ENCODE peak calls at places on chromosomes 1 and 21, in four cellular contexts. N, E, C and T are unnamed samples.
A peak's percentile ranks its signal among the peaks of the same experiment; 100 is the strongest.

GRCh38 chr1:245512980-245513578 is 358.3 kb downstream of the KIF26B start:
- DNase-seq in N (no peak), C (no peak), E (no peak), T (no peak)

GRCh38 chr1:6419397-6419802 is 319 bp downstream of the HES2 start:
- DNase-seq in N (no peak), E (no peak), C (no peak), T (no peak)

GRCh38 chr1:166182281-166182680 is 15.5 kb upstream of the FAM78B start:
- DNase-seq in C (no peak), E (no peak), N (no peak), T (no peak)

GRCh38 chr1:178684542-178685000 is 40.5 kb upstream of the RALGPS2 start:
- DNase-seq in C (peak; percentile 65), E (no peak), N (no peak), T (peak; percentile 56)

GRCh38 chr1:62530516-62531154 is 66.7 kb upstream of the ANGPTL3 start:
- DNase-seq in E (peak; percentile 64), N (peak; percentile 28), C (no peak), T (no peak)

GRCh38 chr1:2290595-2291510 is 62.7 kb downstream of the SKI start:
- DNase-seq in N (peak; percentile 88), E (no peak), C (no peak), T (no peak)

GRCh38 chr1:109466440-109467300 is at the start of gene SYPL2:
- DNase-seq in C (no peak), N (peak; percentile 67), E (peak; percentile 35), T (no peak)

GRCh38 chr1:202274611-202275010 is 67.1 kb downstream of the UBE2T start:
- DNase-seq in C (peak; percentile 22), N (no peak), E (peak; percentile 24), T (no peak)

GRCh38 chr1:230414102-230414501 is 12.0 kb downstream of the PGBD5 start:
- DNase-seq in N (no peak), C (no peak), E (no peak), T (no peak)

GRCh38 chr1:1920608-1921458 is 1.8 kb upstream of the TMEM52 start:
- DNase-seq in E (peak; percentile 15), N (no peak), C (no peak), T (no peak)

GRCh38 chr1:235051521-235051920 is 77.1 kb downstream of the TOMM20 start:
- DNase-seq in N (no peak), E (no peak), C (no peak), T (no peak)

GRCh38 chr1:67190942-67191341 is 24.7 kb downstream of the IL23R start:
- DNase-seq in C (no peak), E (no peak), N (no peak), T (no peak)

GRCh38 chr1:189524501-189524900 is 953.2 kb downstream of the BRINP3 start:
- DNase-seq in C (no peak), E (no peak), N (no peak), T (no peak)

GRCh38 chr1:154154534-154155181 is at the start of gene NUP210L:
- DNase-seq in C (no peak), E (peak; percentile 13), N (peak; percentile 91), T (no peak)

GRCh38 chr1:4263699-4264098 is 363.6 kb upstream of the C1orf174 start:
- DNase-seq in E (no peak), N (no peak), C (no peak), T (no peak)

GRCh38 chr1:233790662-233791371 is 113.7 kb upstream of the SLC35F3 start:
- DNase-seq in E (peak; percentile 45), N (no peak), C (peak; percentile 43), T (peak; percentile 71)

GRCh38 chr1:47230692-47231313 is 1.2 kb downstream of the TAL1 start:
- DNase-seq in E (no peak), C (no peak), N (peak; percentile 36), T (no peak)

GRCh38 chr1:160519542-160520435 is 3.3 kb downstream of the SLAMF6 start:
- DNase-seq in N (no peak), E (no peak), C (no peak), T (no peak)

GRCh38 chr1:188089461-188089860 is 1260.7 kb downstream of the PLA2G4A start:
- DNase-seq in C (no peak), N (no peak), E (no peak), T (no peak)

GRCh38 chr1:223631367-223631977 is 34.0 kb downstream of the CAPN8 start:
- DNase-seq in C (no peak), N (no peak), E (no peak), T (no peak)

GRCh38 chr1:22673486-22674409 is 20.7 kb downstream of the C1QB start:
- DNase-seq in E (peak; percentile 61), C (peak; percentile 41), N (peak; percentile 55), T (peak; percentile 36)

GRCh38 chr21:44349416-44349846 is 4.0 kb upstream of the TRPM2 start:
- DNase-seq in C (no peak), N (no peak), E (no peak), T (no peak)

GRCh38 chr1:157119008-157119407 is 19.2 kb downstream of the ETV3 start:
- DNase-seq in N (no peak), E (no peak), C (no peak), T (no peak)

GRCh38 chr1:25616932-25617625 is 488 bp downstream of the MAN1C1 start:
- DNase-seq in N (peak; percentile 32), C (no peak), E (no peak), T (no peak)

GRCh38 chr1:58358311-58358710 is 188.2 kb downstream of the OMA1 start:
- DNase-seq in E (no peak), C (no peak), N (no peak), T (no peak)

GRCh38 chr1:8377382-8377928 is 59.5 kb downstream of the SLC45A1 start:
- DNase-seq in N (no peak), E (no peak), C (no peak), T (no peak)

GRCh38 chr1:177940682-177941081 is 29.2 kb downstream of the SEC16B start:
- DNase-seq in C (no peak), E (no peak), N (no peak), T (no peak)